ENCODE peak calls at places on chromosomes 1 and 21, in nine cellular contexts. Z, D, H, I, M, K, S, B and E are unnamed samples.

GRCh38 chr1:54861070-54861761 is 25.8 kb downstream of the DHCR24 start:
- DNase-seq in D (no peak), H (no peak), B (no peak), M (no peak), K (peak; percentile 64), I (no peak), Z (no peak), S (no peak), E (peak; percentile 86)

GRCh38 chr1:21901986-21902377 is 35.1 kb downstream of the HSPG2 start:
- DNase-seq in I (no peak), K (no peak), H (no peak), D (no peak), Z (no peak), B (no peak), S (no peak), M (no peak), E (no peak)

GRCh38 chr21:38474796-38475195 is 23.5 kb downstream of the ERG start:
- DNase-seq in B (no peak), I (no peak), D (no peak), H (no peak), S (no peak), K (no peak), M (no peak), Z (no peak), E (no peak)

GRCh38 chr1:70499695-70500094 is 88.6 kb downstream of the CTH start:
- DNase-seq in Z (no peak), I (no peak), S (no peak), B (no peak), H (no peak), M (peak; percentile 44), D (no peak), K (peak; percentile 32), E (no peak)

GRCh38 chr1:27137544-27138075 is 17.3 kb downstream of the SLC9A1 start:
- DNase-seq in S (peak; percentile 71), Z (peak; percentile 79), I (no peak), D (no peak), H (no peak), B (no peak), K (peak; percentile 84), M (no peak), E (peak; percentile 72)

GRCh38 chr1:9198538-9199361 is 35.8 kb upstream of the H6PD start:
- DNase-seq in H (peak; percentile 73), S (no peak), B (peak; percentile 50), D (no peak), Z (peak; percentile 71), I (no peak), M (no peak), K (no peak), E (peak; percentile 37)

GRCh38 chr1:3319874-3320245 is 134.6 kb upstream of the ARHGEF16 start:
- DNase-seq in I (no peak), K (peak; percentile 64), M (peak; percentile 57), B (peak; percentile 67), H (peak; percentile 89), Z (peak; percentile 85), D (no peak), S (no peak), E (peak; percentile 70)

GRCh38 chr1:44678626-44679025 is 4.1 kb downstream of the ARMH1 start:
- DNase-seq in B (no peak), Z (no peak), D (no peak), K (no peak), H (no peak), M (no peak), S (peak; percentile 44), I (no peak), E (no peak)